ENCODE peak calls at places on chromosomes 11 and 22, in ten cellular contexts. One of them, this sample, is unnamed.

GRCh38 chr11:69893631-69894030 is 74.4 kb upstream of the FGF3 start:
- DNase-seq in DMS79 treated with DMSO at 0.1 percent for 48 hours: no peak
- DNase-seq in choroid plexus epithelial cell: no peak
- DNase-seq in left cardiac atrium: no peak
- DNase-seq in stimulated activated CD4-positive, alpha-beta T cell treated with anti-CD3 and anti-CD28 coated beads, TNF-alpha, amount 100 ng/mL, for 4 hours: no peak
- DNase-seq in SJCRH30: no peak
- DNase-seq in ovary: no peak
- DNase-seq in HCEC 1CT: no peak
- DNase-seq in non-pigmented ciliary epithelial cell: no peak
- DNase-seq in lung microvascular endothelial cell: no peak
- DNase-seq in this sample: no peak

GRCh38 chr11:118281284-118281683 is 17.2 kb upstream of the MPZL2 start:
- DNase-seq in HCEC 1CT: no peak
- DNase-seq in DMS79 treated with DMSO at 0.1 percent for 48 hours: no peak
- DNase-seq in ovary: no peak
- DNase-seq in non-pigmented ciliary epithelial cell: no peak
- DNase-seq in stimulated activated CD4-positive, alpha-beta T cell treated with anti-CD3 and anti-CD28 coated beads, TNF-alpha, amount 100 ng/mL, for 4 hours: no peak
- DNase-seq in left cardiac atrium: no peak
- DNase-seq in SJCRH30: no peak
- DNase-seq in lung microvascular endothelial cell: no peak
- DNase-seq in choroid plexus epithelial cell: no peak
- DNase-seq in this sample: no peak

GRCh38 chr11:131471976-131472375 is 101.6 kb downstream of the NTM start:
- DNase-seq in stimulated activated CD4-positive, alpha-beta T cell treated with anti-CD3 and anti-CD28 coated beads, TNF-alpha, amount 100 ng/mL, for 4 hours: no peak
- DNase-seq in DMS79 treated with DMSO at 0.1 percent for 48 hours: no peak
- DNase-seq in lung microvascular endothelial cell: no peak
- DNase-seq in choroid plexus epithelial cell: no peak
- DNase-seq in ovary: no peak
- DNase-seq in SJCRH30: no peak
- DNase-seq in HCEC 1CT: no peak
- DNase-seq in non-pigmented ciliary epithelial cell: no peak
- DNase-seq in left cardiac atrium: no peak
- DNase-seq in this sample: no peak

GRCh38 chr11:44047931-44048431 is at the start of gene ACCSL:
- DNase-seq in choroid plexus epithelial cell: no peak
- DNase-seq in left cardiac atrium: peak
- DNase-seq in SJCRH30: peak
- DNase-seq in ovary: no peak
- DNase-seq in DMS79 treated with DMSO at 0.1 percent for 48 hours: no peak
- DNase-seq in lung microvascular endothelial cell: no peak
- DNase-seq in stimulated activated CD4-positive, alpha-beta T cell treated with anti-CD3 and anti-CD28 coated beads, TNF-alpha, amount 100 ng/mL, for 4 hours: no peak
- DNase-seq in HCEC 1CT: no peak
- DNase-seq in non-pigmented ciliary epithelial cell: no peak
- DNase-seq in this sample: no peak

GRCh38 chr11:104735013-104735412 is 163.2 kb downstream of the CASP12 start:
- DNase-seq in lung microvascular endothelial cell: peak
- DNase-seq in ovary: no peak
- DNase-seq in left cardiac atrium: no peak
- DNase-seq in HCEC 1CT: no peak
- DNase-seq in non-pigmented ciliary epithelial cell: no peak
- DNase-seq in stimulated activated CD4-positive, alpha-beta T cell treated with anti-CD3 and anti-CD28 coated beads, TNF-alpha, amount 100 ng/mL, for 4 hours: no peak
- DNase-seq in choroid plexus epithelial cell: no peak
- DNase-seq in DMS79 treated with DMSO at 0.1 percent for 48 hours: no peak
- DNase-seq in SJCRH30: no peak
- DNase-seq in this sample: no peak

GRCh38 chr11:72119188-72119587 is 6.7 kb upstream of the ANAPC15 start:
- DNase-seq in left cardiac atrium: no peak
- DNase-seq in lung microvascular endothelial cell: no peak
- DNase-seq in stimulated activated CD4-positive, alpha-beta T cell treated with anti-CD3 and anti-CD28 coated beads, TNF-alpha, amount 100 ng/mL, for 4 hours: no peak
- DNase-seq in HCEC 1CT: no peak
- DNase-seq in non-pigmented ciliary epithelial cell: no peak
- DNase-seq in choroid plexus epithelial cell: no peak
- DNase-seq in SJCRH30: no peak
- DNase-seq in DMS79 treated with DMSO at 0.1 percent for 48 hours: no peak
- DNase-seq in ovary: no peak
- DNase-seq in this sample: no peak

GRCh38 chr11:13534358-13534757 is 38.6 kb upstream of the PTH start:
- DNase-seq in SJCRH30: no peak
- DNase-seq in ovary: no peak
- DNase-seq in lung microvascular endothelial cell: no peak
- DNase-seq in DMS79 treated with DMSO at 0.1 percent for 48 hours: no peak
- DNase-seq in HCEC 1CT: no peak
- DNase-seq in non-pigmented ciliary epithelial cell: no peak
- DNase-seq in stimulated activated CD4-positive, alpha-beta T cell treated with anti-CD3 and anti-CD28 coated beads, TNF-alpha, amount 100 ng/mL, for 4 hours: no peak
- DNase-seq in left cardiac atrium: no peak
- DNase-seq in choroid plexus epithelial cell: no peak
- DNase-seq in this sample: no peak

GRCh38 chr11:44729065-44729464 is 2.3 kb downstream of the TSPAN18 start:
- DNase-seq in ovary: no peak
- DNase-seq in HCEC 1CT: no peak
- DNase-seq in non-pigmented ciliary epithelial cell: no peak
- DNase-seq in left cardiac atrium: no peak
- DNase-seq in DMS79 treated with DMSO at 0.1 percent for 48 hours: no peak
- DNase-seq in lung microvascular endothelial cell: no peak
- DNase-seq in SJCRH30: no peak
- DNase-seq in choroid plexus epithelial cell: no peak
- DNase-seq in stimulated activated CD4-positive, alpha-beta T cell treated with anti-CD3 and anti-CD28 coated beads, TNF-alpha, amount 100 ng/mL, for 4 hours: no peak
- DNase-seq in this sample: no peak

GRCh38 chr11:10490398-10491232 is 35.6 kb downstream of the AMPD3 start:
- DNase-seq in left cardiac atrium: peak
- DNase-seq in stimulated activated CD4-positive, alpha-beta T cell treated with anti-CD3 and anti-CD28 coated beads, TNF-alpha, amount 100 ng/mL, for 4 hours: no peak
- DNase-seq in choroid plexus epithelial cell: peak
- DNase-seq in non-pigmented ciliary epithelial cell: peak
- DNase-seq in DMS79 treated with DMSO at 0.1 percent for 48 hours: no peak
- DNase-seq in lung microvascular endothelial cell: peak
- DNase-seq in ovary: peak
- DNase-seq in SJCRH30: peak
- DNase-seq in HCEC 1CT: peak
- DNase-seq in this sample: no peak

GRCh38 chr22:49100316-49100715 is 727.4 kb downstream of the BRD1 start:
- DNase-seq in ovary: no peak
- DNase-seq in choroid plexus epithelial cell: no peak
- DNase-seq in stimulated activated CD4-positive, alpha-beta T cell treated with anti-CD3 and anti-CD28 coated beads, TNF-alpha, amount 100 ng/mL, for 4 hours: no peak
- DNase-seq in DMS79 treated with DMSO at 0.1 percent for 48 hours: no peak
- DNase-seq in non-pigmented ciliary epithelial cell: no peak
- DNase-seq in HCEC 1CT: no peak
- DNase-seq in SJCRH30: no peak
- DNase-seq in lung microvascular endothelial cell: no peak
- DNase-seq in left cardiac atrium: no peak
- DNase-seq in this sample: no peak

GRCh38 chr22:38554281-38554680 is 15.7 kb downstream of the DMC1 start:
- DNase-seq in choroid plexus epithelial cell: no peak
- DNase-seq in lung microvascular endothelial cell: no peak
- DNase-seq in stimulated activated CD4-positive, alpha-beta T cell treated with anti-CD3 and anti-CD28 coated beads, TNF-alpha, amount 100 ng/mL, for 4 hours: no peak
- DNase-seq in SJCRH30: no peak
- DNase-seq in DMS79 treated with DMSO at 0.1 percent for 48 hours: no peak
- DNase-seq in left cardiac atrium: no peak
- DNase-seq in non-pigmented ciliary epithelial cell: no peak
- DNase-seq in HCEC 1CT: peak
- DNase-seq in ovary: no peak
- DNase-seq in this sample: no peak

GRCh38 chr11:67240575-67241389 is 25.5 kb upstream of the GRK2 start:
- DNase-seq in left cardiac atrium: peak
- DNase-seq in SJCRH30: peak
- DNase-seq in ovary: peak
- DNase-seq in non-pigmented ciliary epithelial cell: no peak
- DNase-seq in lung microvascular endothelial cell: peak
- DNase-seq in HCEC 1CT: peak
- DNase-seq in choroid plexus epithelial cell: peak
- DNase-seq in DMS79 treated with DMSO at 0.1 percent for 48 hours: peak
- DNase-seq in stimulated activated CD4-positive, alpha-beta T cell treated with anti-CD3 and anti-CD28 coated beads, TNF-alpha, amount 100 ng/mL, for 4 hours: peak
- DNase-seq in this sample: no peak

GRCh38 chr22:32590556-32590955 is 115.9 kb downstream of the FBXO7 start:
- DNase-seq in lung microvascular endothelial cell: no peak
- DNase-seq in SJCRH30: no peak
- DNase-seq in DMS79 treated with DMSO at 0.1 percent for 48 hours: no peak
- DNase-seq in stimulated activated CD4-positive, alpha-beta T cell treated with anti-CD3 and anti-CD28 coated beads, TNF-alpha, amount 100 ng/mL, for 4 hours: no peak
- DNase-seq in choroid plexus epithelial cell: peak
- DNase-seq in HCEC 1CT: no peak
- DNase-seq in non-pigmented ciliary epithelial cell: peak
- DNase-seq in left cardiac atrium: no peak
- DNase-seq in ovary: no peak
- DNase-seq in this sample: no peak

GRCh38 chr11:133955091-133955846 is 1.5 kb downstream of the IGSF9B start:
- DNase-seq in DMS79 treated with DMSO at 0.1 percent for 48 hours: peak
- DNase-seq in HCEC 1CT: no peak
- DNase-seq in choroid plexus epithelial cell: no peak
- DNase-seq in SJCRH30: no peak
- DNase-seq in ovary: peak
- DNase-seq in lung microvascular endothelial cell: no peak
- DNase-seq in stimulated activated CD4-positive, alpha-beta T cell treated with anti-CD3 and anti-CD28 coated beads, TNF-alpha, amount 100 ng/mL, for 4 hours: no peak
- DNase-seq in left cardiac atrium: peak
- DNase-seq in non-pigmented ciliary epithelial cell: no peak
- DNase-seq in this sample: no peak

GRCh38 chr11:69122642-69123431 is 32.9 kb upstream of the SMIM38 start:
- DNase-seq in ovary: no peak
- DNase-seq in stimulated activated CD4-positive, alpha-beta T cell treated with anti-CD3 and anti-CD28 coated beads, TNF-alpha, amount 100 ng/mL, for 4 hours: peak
- DNase-seq in SJCRH30: peak
- DNase-seq in choroid plexus epithelial cell: peak
- DNase-seq in HCEC 1CT: peak
- DNase-seq in non-pigmented ciliary epithelial cell: peak
- DNase-seq in lung microvascular endothelial cell: peak
- DNase-seq in DMS79 treated with DMSO at 0.1 percent for 48 hours: no peak
- DNase-seq in left cardiac atrium: peak
- DNase-seq in this sample: no peak

GRCh38 chr11:59610289-59610688 is 5.3 kb downstream of the OSBP start:
- DNase-seq in SJCRH30: no peak
- DNase-seq in choroid plexus epithelial cell: no peak
- DNase-seq in HCEC 1CT: no peak
- DNase-seq in ovary: no peak
- DNase-seq in left cardiac atrium: no peak
- DNase-seq in lung microvascular endothelial cell: no peak
- DNase-seq in DMS79 treated with DMSO at 0.1 percent for 48 hours: no peak
- DNase-seq in stimulated activated CD4-positive, alpha-beta T cell treated with anti-CD3 and anti-CD28 coated beads, TNF-alpha, amount 100 ng/mL, for 4 hours: no peak
- DNase-seq in non-pigmented ciliary epithelial cell: no peak
- DNase-seq in this sample: no peak

GRCh38 chr11:116071241-116071640 is 567.0 kb upstream of the CADM1 start:
- DNase-seq in DMS79 treated with DMSO at 0.1 percent for 48 hours: no peak
- DNase-seq in left cardiac atrium: no peak
- DNase-seq in choroid plexus epithelial cell: no peak
- DNase-seq in ovary: no peak
- DNase-seq in lung microvascular endothelial cell: no peak
- DNase-seq in SJCRH30: no peak
- DNase-seq in stimulated activated CD4-positive, alpha-beta T cell treated with anti-CD3 and anti-CD28 coated beads, TNF-alpha, amount 100 ng/mL, for 4 hours: no peak
- DNase-seq in HCEC 1CT: no peak
- DNase-seq in non-pigmented ciliary epithelial cell: no peak
- DNase-seq in this sample: no peak

GRCh38 chr11:127651175-127651887 is 650.8 kb upstream of the KIRREL3 start:
- DNase-seq in left cardiac atrium: no peak
- DNase-seq in stimulated activated CD4-positive, alpha-beta T cell treated with anti-CD3 and anti-CD28 coated beads, TNF-alpha, amount 100 ng/mL, for 4 hours: no peak
- DNase-seq in choroid plexus epithelial cell: peak
- DNase-seq in SJCRH30: no peak
- DNase-seq in HCEC 1CT: peak
- DNase-seq in DMS79 treated with DMSO at 0.1 percent for 48 hours: no peak
- DNase-seq in non-pigmented ciliary epithelial cell: peak
- DNase-seq in ovary: no peak
- DNase-seq in lung microvascular endothelial cell: peak
- DNase-seq in this sample: no peak

GRCh38 chr11:69587454-69588081 is 53.4 kb upstream of the CCND1 start:
- DNase-seq in choroid plexus epithelial cell: peak
- DNase-seq in lung microvascular endothelial cell: peak
- DNase-seq in non-pigmented ciliary epithelial cell: peak
- DNase-seq in SJCRH30: no peak
- DNase-seq in left cardiac atrium: no peak
- DNase-seq in DMS79 treated with DMSO at 0.1 percent for 48 hours: no peak
- DNase-seq in ovary: no peak
- DNase-seq in HCEC 1CT: peak
- DNase-seq in stimulated activated CD4-positive, alpha-beta T cell treated with anti-CD3 and anti-CD28 coated beads, TNF-alpha, amount 100 ng/mL, for 4 hours: no peak
- DNase-seq in this sample: no peak

GRCh38 chr22:48181168-48181955 is 1418.9 kb downstream of the TBC1D22A start:
- DNase-seq in DMS79 treated with DMSO at 0.1 percent for 48 hours: no peak
- DNase-seq in lung microvascular endothelial cell: no peak
- DNase-seq in non-pigmented ciliary epithelial cell: no peak
- DNase-seq in HCEC 1CT: no peak
- DNase-seq in ovary: no peak
- DNase-seq in left cardiac atrium: no peak
- DNase-seq in stimulated activated CD4-positive, alpha-beta T cell treated with anti-CD3 and anti-CD28 coated beads, TNF-alpha, amount 100 ng/mL, for 4 hours: no peak
- DNase-seq in choroid plexus epithelial cell: no peak
- DNase-seq in SJCRH30: no peak
- DNase-seq in this sample: no peak

GRCh38 chr11:46435679-46436078 is 44.1 kb upstream of the CHRM4 start:
- DNase-seq in stimulated activated CD4-positive, alpha-beta T cell treated with anti-CD3 and anti-CD28 coated beads, TNF-alpha, amount 100 ng/mL, for 4 hours: no peak
- DNase-seq in ovary: no peak
- DNase-seq in DMS79 treated with DMSO at 0.1 percent for 48 hours: peak
- DNase-seq in non-pigmented ciliary epithelial cell: no peak
- DNase-seq in choroid plexus epithelial cell: no peak
- DNase-seq in left cardiac atrium: no peak
- DNase-seq in lung microvascular endothelial cell: peak
- DNase-seq in HCEC 1CT: no peak
- DNase-seq in SJCRH30: no peak
- DNase-seq in this sample: no peak

GRCh38 chr22:27517361-27517760 is 284.2 kb downstream of the MN1 start:
- DNase-seq in lung microvascular endothelial cell: no peak
- DNase-seq in non-pigmented ciliary epithelial cell: no peak
- DNase-seq in stimulated activated CD4-positive, alpha-beta T cell treated with anti-CD3 and anti-CD28 coated beads, TNF-alpha, amount 100 ng/mL, for 4 hours: no peak
- DNase-seq in left cardiac atrium: no peak
- DNase-seq in choroid plexus epithelial cell: no peak
- DNase-seq in SJCRH30: no peak
- DNase-seq in DMS79 treated with DMSO at 0.1 percent for 48 hours: no peak
- DNase-seq in HCEC 1CT: no peak
- DNase-seq in ovary: no peak
- DNase-seq in this sample: no peak

GRCh38 chr22:46610345-46610744 is 9.8 kb upstream of the GRAMD4 start:
- DNase-seq in SJCRH30: peak
- DNase-seq in ovary: no peak
- DNase-seq in stimulated activated CD4-positive, alpha-beta T cell treated with anti-CD3 and anti-CD28 coated beads, TNF-alpha, amount 100 ng/mL, for 4 hours: no peak
- DNase-seq in choroid plexus epithelial cell: no peak
- DNase-seq in non-pigmented ciliary epithelial cell: no peak
- DNase-seq in lung microvascular endothelial cell: no peak
- DNase-seq in left cardiac atrium: no peak
- DNase-seq in DMS79 treated with DMSO at 0.1 percent for 48 hours: no peak
- DNase-seq in HCEC 1CT: no peak
- DNase-seq in this sample: no peak

GRCh38 chr22:41479671-41480396 is 10.9 kb downstream of the ACO2 start:
- DNase-seq in choroid plexus epithelial cell: peak
- DNase-seq in DMS79 treated with DMSO at 0.1 percent for 48 hours: no peak
- DNase-seq in lung microvascular endothelial cell: peak
- DNase-seq in ovary: no peak
- DNase-seq in non-pigmented ciliary epithelial cell: no peak
- DNase-seq in HCEC 1CT: peak
- DNase-seq in left cardiac atrium: no peak
- DNase-seq in stimulated activated CD4-positive, alpha-beta T cell treated with anti-CD3 and anti-CD28 coated beads, TNF-alpha, amount 100 ng/mL, for 4 hours: no peak
- DNase-seq in SJCRH30: no peak
- DNase-seq in this sample: no peak

GRCh38 chr11:112363527-112363926 is 102.9 kb upstream of the PLET1 start:
- DNase-seq in SJCRH30: no peak
- DNase-seq in choroid plexus epithelial cell: peak
- DNase-seq in lung microvascular endothelial cell: no peak
- DNase-seq in DMS79 treated with DMSO at 0.1 percent for 48 hours: no peak
- DNase-seq in non-pigmented ciliary epithelial cell: no peak
- DNase-seq in HCEC 1CT: peak
- DNase-seq in ovary: no peak
- DNase-seq in stimulated activated CD4-positive, alpha-beta T cell treated with anti-CD3 and anti-CD28 coated beads, TNF-alpha, amount 100 ng/mL, for 4 hours: no peak
- DNase-seq in left cardiac atrium: no peak
- DNase-seq in this sample: no peak

GRCh38 chr11:1060885-1061616 is 13.6 kb upstream of the MUC2 start:
- DNase-seq in left cardiac atrium: peak
- DNase-seq in ovary: no peak
- DNase-seq in non-pigmented ciliary epithelial cell: peak
- DNase-seq in DMS79 treated with DMSO at 0.1 percent for 48 hours: no peak
- DNase-seq in SJCRH30: no peak
- DNase-seq in HCEC 1CT: peak
- DNase-seq in stimulated activated CD4-positive, alpha-beta T cell treated with anti-CD3 and anti-CD28 coated beads, TNF-alpha, amount 100 ng/mL, for 4 hours: no peak
- DNase-seq in lung microvascular endothelial cell: peak
- DNase-seq in choroid plexus epithelial cell: peak
- DNase-seq in this sample: no peak

GRCh38 chr11:17694711-17695110 is 24.7 kb upstream of the MYOD1 start:
- DNase-seq in SJCRH30: peak
- DNase-seq in ovary: no peak
- DNase-seq in choroid plexus epithelial cell: no peak
- DNase-seq in left cardiac atrium: no peak
- DNase-seq in DMS79 treated with DMSO at 0.1 percent for 48 hours: no peak
- DNase-seq in HCEC 1CT: no peak
- DNase-seq in lung microvascular endothelial cell: no peak
- DNase-seq in stimulated activated CD4-positive, alpha-beta T cell treated with anti-CD3 and anti-CD28 coated beads, TNF-alpha, amount 100 ng/mL, for 4 hours: no peak
- DNase-seq in non-pigmented ciliary epithelial cell: no peak
- DNase-seq in this sample: no peak

GRCh38 chr11:6404341-6405038 is 14.2 kb downstream of the SMPD1 start:
- DNase-seq in ovary: no peak
- DNase-seq in stimulated activated CD4-positive, alpha-beta T cell treated with anti-CD3 and anti-CD28 coated beads, TNF-alpha, amount 100 ng/mL, for 4 hours: no peak
- DNase-seq in SJCRH30: no peak
- DNase-seq in choroid plexus epithelial cell: peak
- DNase-seq in left cardiac atrium: no peak
- DNase-seq in non-pigmented ciliary epithelial cell: no peak
- DNase-seq in DMS79 treated with DMSO at 0.1 percent for 48 hours: no peak
- DNase-seq in HCEC 1CT: peak
- DNase-seq in lung microvascular endothelial cell: no peak
- DNase-seq in this sample: no peak